ENCODE peak calls at places on chromosomes 11 and 22, in seven cellular contexts. One of them, this sample, is unnamed.

GRCh38 chr11:122617926-122618325 is 37.6 kb upstream of the UBASH3B start:
- DNase-seq in tibial artery: no peak
- DNase-seq in cardiac muscle cell: no peak
- DNase-seq in mesendoderm: no peak
- DNase-seq in fibroblast of lung: no peak
- DNase-seq in CD4-positive, CD25-positive, alpha-beta regulatory T cell: no peak
- DNase-seq in GM23338: no peak
- DNase-seq in this sample: no peak

GRCh38 chr22:47175151-47175760 is 412.8 kb downstream of the TBC1D22A start:
- DNase-seq in tibial artery: peak; percentile 11
- DNase-seq in cardiac muscle cell: no peak
- DNase-seq in mesendoderm: no peak
- DNase-seq in fibroblast of lung: no peak
- DNase-seq in CD4-positive, CD25-positive, alpha-beta regulatory T cell: no peak
- DNase-seq in GM23338: no peak
- DNase-seq in this sample: no peak

GRCh38 chr11:130827697-130828377 is 88.4 kb downstream of the SNX19 start:
- DNase-seq in tibial artery: peak; percentile 66
- DNase-seq in cardiac muscle cell: peak; percentile 85
- DNase-seq in mesendoderm: peak; percentile 96
- DNase-seq in fibroblast of lung: peak; percentile 84
- DNase-seq in CD4-positive, CD25-positive, alpha-beta regulatory T cell: no peak
- DNase-seq in GM23338: peak; percentile 86
- DNase-seq in this sample: peak; percentile 91

GRCh38 chr22:27868738-27869282 is 50.2 kb downstream of the PITPNB start:
- DNase-seq in tibial artery: no peak
- DNase-seq in cardiac muscle cell: no peak
- DNase-seq in mesendoderm: no peak
- DNase-seq in fibroblast of lung: no peak
- DNase-seq in CD4-positive, CD25-positive, alpha-beta regulatory T cell: no peak
- DNase-seq in GM23338: no peak
- DNase-seq in this sample: no peak

GRCh38 chr11:19693146-19693545 is 19.5 kb upstream of the NAV2 start:
- DNase-seq in tibial artery: no peak
- DNase-seq in cardiac muscle cell: no peak
- DNase-seq in mesendoderm: no peak
- DNase-seq in fibroblast of lung: no peak
- DNase-seq in CD4-positive, CD25-positive, alpha-beta regulatory T cell: no peak
- DNase-seq in GM23338: no peak
- DNase-seq in this sample: no peak

GRCh38 chr11:69274531-69275016 is 19.4 kb upstream of the MYEOV start:
- DNase-seq in tibial artery: no peak
- DNase-seq in cardiac muscle cell: no peak
- DNase-seq in mesendoderm: no peak
- DNase-seq in fibroblast of lung: no peak
- DNase-seq in CD4-positive, CD25-positive, alpha-beta regulatory T cell: no peak
- DNase-seq in GM23338: no peak
- DNase-seq in this sample: no peak

GRCh38 chr11:32437406-32438345 is 2.3 kb upstream of the WT1 start:
- DNase-seq in tibial artery: no peak
- DNase-seq in cardiac muscle cell: peak; percentile 54
- DNase-seq in mesendoderm: peak; percentile 74
- DNase-seq in fibroblast of lung: no peak
- DNase-seq in CD4-positive, CD25-positive, alpha-beta regulatory T cell: no peak
- DNase-seq in GM23338: peak; percentile 80
- DNase-seq in this sample: peak; percentile 70

GRCh38 chr22:29308791-29309262 is 2.4 kb downstream of the GAS2L1 start:
- DNase-seq in tibial artery: no peak
- DNase-seq in cardiac muscle cell: no peak
- DNase-seq in mesendoderm: no peak
- DNase-seq in fibroblast of lung: peak; percentile 85
- DNase-seq in CD4-positive, CD25-positive, alpha-beta regulatory T cell: peak; percentile 59
- DNase-seq in GM23338: peak; percentile 42
- DNase-seq in this sample: no peak

GRCh38 chr11:126655807-126656128 is 300.3 kb downstream of the ST3GAL4 start:
- DNase-seq in tibial artery: no peak
- DNase-seq in cardiac muscle cell: no peak
- DNase-seq in mesendoderm: no peak
- DNase-seq in fibroblast of lung: peak; percentile 39
- DNase-seq in CD4-positive, CD25-positive, alpha-beta regulatory T cell: no peak
- DNase-seq in GM23338: no peak
- DNase-seq in this sample: no peak

GRCh38 chr11:43578346-43579170 is 102.0 kb upstream of the HSD17B12 start:
- DNase-seq in tibial artery: no peak
- DNase-seq in cardiac muscle cell: no peak
- DNase-seq in mesendoderm: no peak
- DNase-seq in fibroblast of lung: peak; percentile 61
- DNase-seq in CD4-positive, CD25-positive, alpha-beta regulatory T cell: no peak
- DNase-seq in GM23338: peak; percentile 54
- DNase-seq in this sample: peak; percentile 52

GRCh38 chr11:43575931-43576833 is 104.4 kb upstream of the HSD17B12 start:
- DNase-seq in tibial artery: no peak
- DNase-seq in cardiac muscle cell: peak; percentile 64
- DNase-seq in mesendoderm: no peak
- DNase-seq in fibroblast of lung: peak; percentile 47
- DNase-seq in CD4-positive, CD25-positive, alpha-beta regulatory T cell: no peak
- DNase-seq in GM23338: no peak
- DNase-seq in this sample: no peak

GRCh38 chr11:43574949-43575915 is 105.3 kb upstream of the HSD17B12 start:
- DNase-seq in tibial artery: no peak
- DNase-seq in cardiac muscle cell: peak; percentile 75
- DNase-seq in mesendoderm: peak; percentile 45
- DNase-seq in fibroblast of lung: peak; percentile 58
- DNase-seq in CD4-positive, CD25-positive, alpha-beta regulatory T cell: peak; percentile 11
- DNase-seq in GM23338: peak; percentile 60
- DNase-seq in this sample: peak; percentile 83

GRCh38 chr11:43577566-43578264 is 102.8 kb upstream of the HSD17B12 start:
- DNase-seq in tibial artery: no peak
- DNase-seq in cardiac muscle cell: no peak
- DNase-seq in mesendoderm: no peak
- DNase-seq in fibroblast of lung: no peak
- DNase-seq in CD4-positive, CD25-positive, alpha-beta regulatory T cell: no peak
- DNase-seq in GM23338: no peak
- DNase-seq in this sample: no peak

GRCh38 chr11:43576834-43577521 is 103.6 kb upstream of the HSD17B12 start:
- DNase-seq in tibial artery: no peak
- DNase-seq in cardiac muscle cell: peak; percentile 89
- DNase-seq in mesendoderm: peak; percentile 88
- DNase-seq in fibroblast of lung: peak; percentile 46
- DNase-seq in CD4-positive, CD25-positive, alpha-beta regulatory T cell: peak; percentile 24
- DNase-seq in GM23338: peak; percentile 97
- DNase-seq in this sample: peak; percentile 91
- H3K4me3 ChIP-seq in tibial artery: no peak overlapping the region
- H3K4me3 ChIP-seq in cardiac muscle cell: peak overlapping the region; percentile 44
- H3K4me3 ChIP-seq in mesendoderm: no peak overlapping the region
- H3K4me3 ChIP-seq in fibroblast of lung: no peak overlapping the region
- H3K4me3 ChIP-seq in CD4-positive, CD25-positive, alpha-beta regulatory T cell: no peak overlapping the region
- H3K4me3 ChIP-seq in GM23338: peak overlapping the region; percentile 72
- H3K4me3 ChIP-seq in this sample: peak overlapping the region; percentile 6

GRCh38 chr22:39634530-39635399 is 64.2 kb downstream of the CACNA1I start:
- DNase-seq in tibial artery: no peak
- DNase-seq in cardiac muscle cell: no peak
- DNase-seq in mesendoderm: peak; percentile 54
- DNase-seq in fibroblast of lung: peak; percentile 88
- DNase-seq in CD4-positive, CD25-positive, alpha-beta regulatory T cell: no peak
- DNase-seq in GM23338: no peak
- DNase-seq in this sample: no peak
- H3K27me3 ChIP-seq in tibial artery: no peaks in the 10 kb centered on the region
- H3K27me3 ChIP-seq in cardiac muscle cell: no peaks in the 10 kb centered on the region
- H3K27me3 ChIP-seq in mesendoderm: no peaks in the 10 kb centered on the region
- H3K27me3 ChIP-seq in fibroblast of lung: peaks cover 3% of the 10 kb centered on the region
- H3K27me3 ChIP-seq in CD4-positive, CD25-positive, alpha-beta regulatory T cell: no peaks in the 10 kb centered on the region
- H3K27me3 ChIP-seq in GM23338: no peaks in the 10 kb centered on the region
- H3K27me3 ChIP-seq in this sample: no peaks in the 10 kb centered on the region

GRCh38 chr11:64362339-64362738 is 3.4 kb downstream of the RPS6KA4 start:
- DNase-seq in tibial artery: no peak
- DNase-seq in cardiac muscle cell: no peak
- DNase-seq in mesendoderm: no peak
- DNase-seq in fibroblast of lung: no peak
- DNase-seq in CD4-positive, CD25-positive, alpha-beta regulatory T cell: no peak
- DNase-seq in GM23338: no peak
- DNase-seq in this sample: no peak
- H3K36me3 ChIP-seq in tibial artery: peaks cover 62% of the 10 kb centered on the region
- H3K36me3 ChIP-seq in cardiac muscle cell: peaks cover 19% of the 10 kb centered on the region
- H3K36me3 ChIP-seq in mesendoderm: no peaks in the 10 kb centered on the region
- H3K36me3 ChIP-seq in fibroblast of lung: peaks cover 18% of the 10 kb centered on the region
- H3K36me3 ChIP-seq in CD4-positive, CD25-positive, alpha-beta regulatory T cell: peaks cover 57% of the 10 kb centered on the region
- H3K36me3 ChIP-seq in GM23338: no peaks in the 10 kb centered on the region
- H3K36me3 ChIP-seq in this sample: peaks cover 19% of the 10 kb centered on the region

GRCh38 chr11:68002943-68003845 is 703 bp downstream of the UNC93B1 start:
- DNase-seq in tibial artery: no peak
- DNase-seq in cardiac muscle cell: peak; percentile 51
- DNase-seq in mesendoderm: no peak
- DNase-seq in fibroblast of lung: no peak
- DNase-seq in CD4-positive, CD25-positive, alpha-beta regulatory T cell: peak; percentile 64
- DNase-seq in GM23338: peak; percentile 70
- DNase-seq in this sample: peak; percentile 85
- H3K4me3 ChIP-seq in tibial artery: peak overlapping the region; percentile 76
- H3K4me3 ChIP-seq in cardiac muscle cell: peak overlapping the region; percentile 43
- H3K4me3 ChIP-seq in mesendoderm: peak overlapping the region; percentile 44
- H3K4me3 ChIP-seq in fibroblast of lung: peak overlapping the region; percentile 58
- H3K4me3 ChIP-seq in CD4-positive, CD25-positive, alpha-beta regulatory T cell: no peak overlapping the region
- H3K4me3 ChIP-seq in GM23338: peak overlapping the region; percentile 75
- H3K4me3 ChIP-seq in this sample: peak overlapping the region; percentile 69

DNA sequence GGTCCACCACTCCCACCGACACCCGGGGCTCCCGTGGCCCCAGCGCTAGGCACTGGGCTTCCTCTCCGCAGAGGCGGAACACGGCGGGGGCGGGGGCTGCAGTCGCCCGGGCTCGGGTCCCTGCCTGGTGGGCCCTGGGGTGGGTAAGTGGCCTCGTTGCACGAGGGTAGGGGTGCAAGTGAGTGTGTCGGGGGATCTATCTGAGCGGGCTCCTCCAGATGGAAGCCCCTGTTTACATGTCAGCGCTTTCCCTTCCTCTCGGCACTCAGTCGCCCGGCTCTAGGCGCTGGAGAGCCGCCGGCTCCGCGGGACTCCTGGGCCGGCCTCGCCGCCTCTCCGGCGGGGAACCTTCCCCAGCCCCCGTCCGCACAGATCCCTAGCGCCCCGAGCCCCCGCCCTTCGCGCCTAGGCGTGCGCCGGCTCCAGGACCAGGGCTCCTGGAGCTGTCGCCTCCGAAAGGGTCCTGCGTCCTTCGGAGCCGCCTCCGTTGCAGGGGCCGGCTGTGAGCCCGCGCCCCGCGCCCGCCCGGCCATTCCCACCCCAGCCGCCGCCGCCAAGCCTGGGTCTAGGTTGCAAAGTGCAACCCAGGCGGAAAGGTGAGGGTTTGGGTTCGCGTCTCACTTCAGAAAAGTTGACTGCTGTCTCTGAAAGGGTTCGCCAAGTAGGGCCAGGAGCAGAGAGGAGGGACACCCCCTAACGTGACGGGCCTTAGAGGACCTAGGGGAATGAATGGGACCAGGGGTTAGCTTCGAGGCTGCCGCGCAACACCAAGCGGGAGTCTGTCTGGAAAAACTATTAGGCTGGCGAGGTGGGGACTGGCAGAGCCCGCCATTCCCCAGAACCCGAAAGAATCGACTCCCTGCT is 978 bp downstream of the FLI1 start:
- DNase-seq in tibial artery: no peak
- DNase-seq in cardiac muscle cell: peak; percentile 13
- DNase-seq in mesendoderm: peak; percentile 57
- DNase-seq in fibroblast of lung: peak; percentile 41
- DNase-seq in CD4-positive, CD25-positive, alpha-beta regulatory T cell: peak; percentile 50
- DNase-seq in GM23338: peak; percentile 75
- DNase-seq in this sample: peak; percentile 81
- H3K27me3 ChIP-seq in tibial artery: no peaks in the 10 kb centered on the region
- H3K27me3 ChIP-seq in cardiac muscle cell: peaks cover 100% of the 10 kb centered on the region
- H3K27me3 ChIP-seq in mesendoderm: peaks cover 38% of the 10 kb centered on the region
- H3K27me3 ChIP-seq in fibroblast of lung: no peaks in the 10 kb centered on the region
- H3K27me3 ChIP-seq in CD4-positive, CD25-positive, alpha-beta regulatory T cell: no peaks in the 10 kb centered on the region
- H3K27me3 ChIP-seq in GM23338: peaks cover 91% of the 10 kb centered on the region
- H3K27me3 ChIP-seq in this sample: peaks cover 76% of the 10 kb centered on the region